ENCODE peak calls at places on chromosome 12, in six cellular contexts. P is AG04450, Z is NB4, D is AG10803, U is cardiac muscle cell, X is adrenal gland. Y is an unnamed sample.

GRCh38 chr12:66352197-66352596 is 49.9 kb downstream of the HELB start:
- DNase-seq in P (no peak), Z (peak; percentile 69), D (peak; percentile 20), U (peak; percentile 32), X (no peak), Y (peak; percentile 17)

GRCh38 chr12:33180921-33181320 is 258.7 kb downstream of the SYT10 start:
- DNase-seq in P (no peak), Z (no peak), D (no peak), U (no peak), X (no peak), Y (no peak)

GRCh38 chr12:51922146-51922545 is 14.8 kb downstream of the ACVRL1 start:
- DNase-seq in P (no peak), Z (no peak), D (no peak), U (no peak), X (no peak), Y (no peak)

GRCh38 chr12:66190519-66191406 is 1.7 kb downstream of the IRAK3 start:
- DNase-seq in P (no peak), Z (peak; percentile 70), D (no peak), U (no peak), X (no peak), Y (no peak)

GRCh38 chr12:51171884-51172514 is 936 bp downstream of the TFCP2 start:
- DNase-seq in P (no peak), Z (peak; percentile 54), D (peak; percentile 26), U (peak; percentile 40), X (peak; percentile 27), Y (no peak)

GRCh38 chr12:106135781-106136180 is 3.0 kb downstream of the NUAK1 start:
- DNase-seq in P (no peak), Z (no peak), D (peak; percentile 70), U (no peak), X (no peak), Y (no peak)

GRCh38 chr12:25187781-25188180 is 7.2 kb downstream of the DNAI7 start:
- DNase-seq in P (peak; percentile 76), Z (no peak), D (peak; percentile 92), U (no peak), X (no peak), Y (no peak)

GRCh38 chr12:53804429-53804828 is 52.6 kb upstream of the CISTR start:
- DNase-seq in P (no peak), Z (no peak), D (no peak), U (no peak), X (no peak), Y (no peak)

GRCh38 chr12:22625671-22626251 is 790 bp downstream of the ETNK1 start:
- DNase-seq in P (no peak), Z (peak; percentile 68), D (peak; percentile 9), U (peak; percentile 47), X (peak; percentile 60), Y (peak; percentile 37)

GRCh38 chr12:54961190-54961589 is 23.4 kb downstream of the TESPA1 start:
- DNase-seq in P (no peak), Z (no peak), D (no peak), U (no peak), X (no peak), Y (no peak)

GRCh38 chr12:94674835-94675234 is 24.5 kb upstream of the TMCC3 start:
- DNase-seq in P (no peak), Z (peak; percentile 40), D (no peak), U (no peak), X (peak; percentile 36), Y (no peak)

GRCh38 chr12:123431951-123432886 is 4.3 kb downstream of the RILPL2 start:
- DNase-seq in P (no peak), Z (peak; percentile 94), D (peak; percentile 35), U (no peak), X (no peak), Y (no peak)

GRCh38 chr12:80321653-80322052 is 122.4 kb upstream of the PTPRQ start:
- DNase-seq in P (no peak), Z (no peak), D (peak; percentile 69), U (no peak), X (no peak), Y (no peak)

GRCh38 chr12:49345840-49346658 is 639 bp upstream of the DNAJC22 start:
- DNase-seq in P (no peak), Z (no peak), D (no peak), U (no peak), X (no peak), Y (no peak)

GRCh38 chr12:113697646-113698504 is 226.2 kb upstream of the LHX5 start:
- DNase-seq in P (no peak), Z (no peak), D (no peak), U (no peak), X (no peak), Y (no peak)

GRCh38 chr12:74370608-74371216 is 166.9 kb upstream of the ATXN7L3B start:
- DNase-seq in P (no peak), Z (no peak), D (no peak), U (no peak), X (no peak), Y (no peak)

GRCh38 chr12:67085699-67086098 is 183.5 kb upstream of the CAND1 start:
- DNase-seq in P (no peak), Z (no peak), D (no peak), U (no peak), X (no peak), Y (no peak)

GRCh38 chr12:52777566-52777965 is 421 bp upstream of the KRT76 start:
- DNase-seq in P (no peak), Z (no peak), D (no peak), U (no peak), X (no peak), Y (no peak)

GRCh38 chr12:118342115-118342514 is 30.6 kb downstream of the TAOK3 start:
- DNase-seq in P (no peak), Z (no peak), D (no peak), U (no peak), X (no peak), Y (no peak)

DNA sequence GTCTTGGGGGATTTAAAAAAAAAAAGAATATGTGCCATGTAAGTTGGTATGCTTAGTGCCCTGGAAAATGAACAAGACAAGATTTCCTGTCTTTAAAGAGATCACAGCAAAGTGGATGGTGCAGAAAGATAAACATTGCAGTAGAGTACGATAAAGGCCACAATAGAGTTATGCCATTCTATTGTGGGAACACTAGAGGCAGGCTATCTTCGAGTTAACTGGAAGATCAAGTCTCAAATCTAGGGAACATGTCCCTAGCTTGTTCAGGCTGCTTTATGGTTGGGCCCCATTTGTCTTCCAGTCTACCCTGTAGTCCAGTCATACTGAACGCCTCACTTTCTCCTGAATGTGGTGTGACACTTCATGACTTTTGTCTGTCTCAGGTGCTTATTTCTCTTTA is 18.7 kb upstream of the CCT2 start:
- DNase-seq in P (no peak), Z (peak; percentile 15), D (no peak), U (no peak), X (no peak), Y (no peak)
- TF ChIP-seq CTCF in P (no peak), Z (no peak), D (no peak), U (no peak), X (no peak), Y (peak; percentile 11)

GRCh38 chr12:2108975-2109671 is 56.3 kb downstream of the CACNA1C start:
- DNase-seq in P (no peak), Z (no peak), D (no peak), U (no peak), X (no peak), Y (no peak)

GRCh38 chr12:2112401-2112800 is 59.6 kb downstream of the CACNA1C start:
- DNase-seq in P (no peak), Z (no peak), D (no peak), U (no peak), X (no peak), Y (no peak)

GRCh38 chr12:2111816-2112215 is 59.0 kb downstream of the CACNA1C start:
- DNase-seq in P (no peak), Z (no peak), D (no peak), U (no peak), X (no peak), Y (no peak)

GRCh38 chr12:2110127-2110526 is 57.3 kb downstream of the CACNA1C start:
- DNase-seq in P (no peak), Z (no peak), D (no peak), U (no peak), X (no peak), Y (no peak)

GRCh38 chr12:2110841-2111566 is 58.2 kb downstream of the CACNA1C start:
- DNase-seq in P (no peak), Z (no peak), D (no peak), U (no peak), X (no peak), Y (no peak)
- TF ChIP-seq CTCF in P (no peak), Z (no peak), D (no peak), U (no peak), X (no peak), Y (no peak)

GRCh38 chr12:85441740-85442139 is 161.7 kb downstream of the ALX1 start:
- DNase-seq in P (no peak), Z (no peak), D (peak; percentile 13), U (no peak), X (no peak), Y (no peak)
- TF ChIP-seq CTCF in P (peak; percentile 17), Z (peak; percentile 9), D (peak; percentile 51), U (peak; percentile 42), X (peak; percentile 23), Y (peak; percentile 21)

GRCh38 chr12:124510301-124510970 is 57.0 kb downstream of the NCOR2 start:
- DNase-seq in P (no peak), Z (peak; percentile 48), D (no peak), U (no peak), X (no peak), Y (no peak)
- TF ChIP-seq CTCF in P (no peak), Z (no peak), D (no peak), U (peak; percentile 25), X (no peak), Y (no peak)